ENCODE peak calls at places on chromosome 9, in nine cellular contexts. P is adipocyte; V is thyroid gland; M is choroid plexus epithelial cell; R is CD4-positive, CD25-positive, alpha-beta regulatory T cell; Y is pancreas; C is fibroblast of pulmonary artery; U is SJSA1; F is tibial nerve. J is an unnamed sample.

GRCh38 chr9:98989036-98990000 is 45.6 kb downstream of the COL15A1 start:
- DNase-seq in P (peak), V (peak), M (peak), R (no peak), Y (peak), C (peak), U (peak), F (peak), J (peak)

GRCh38 chr9:89349607-89350006 is 31.3 kb downstream of the SECISBP2 start:
- DNase-seq in P (no peak), V (no peak), M (no peak), R (no peak), Y (no peak), C (no peak), U (no peak), F (no peak), J (no peak)

GRCh38 chr9:92650839-92651621 is 18.9 kb downstream of the IPPK start:
- DNase-seq in P (peak), V (no peak), M (peak), R (no peak), Y (no peak), C (peak), U (no peak), F (no peak), J (no peak)

GRCh38 chr9:79471577-79472543 is 99.9 kb upstream of the TLE4 start:
- DNase-seq in P (peak), V (peak), M (peak), R (peak), Y (peak), C (peak), U (no peak), F (peak), J (peak)

GRCh38 chr9:126550891-126551351 is 62.8 kb upstream of the LMX1B start:
- DNase-seq in P (no peak), V (no peak), M (no peak), R (no peak), Y (no peak), C (no peak), U (no peak), F (no peak), J (no peak)

GRCh38 chr9:99980578-99980977 is 74.1 kb downstream of the STX17 start:
- DNase-seq in P (no peak), V (no peak), M (no peak), R (no peak), Y (no peak), C (no peak), U (no peak), F (no peak), J (no peak)

GRCh38 chr9:21096172-21096900 is 18.6 kb upstream of the IFNB1 start:
- DNase-seq in P (peak), V (peak), M (peak), R (peak), Y (no peak), C (peak), U (peak), F (no peak), J (no peak)

GRCh38 chr9:108663381-108663876 is 192.4 kb downstream of the ACTL7B start:
- DNase-seq in P (no peak), V (no peak), M (no peak), R (no peak), Y (no peak), C (no peak), U (no peak), F (no peak), J (no peak)

GRCh38 chr9:89185980-89186379 is 7.4 kb upstream of the SHC3 start:
- DNase-seq in P (peak), V (no peak), M (peak), R (no peak), Y (no peak), C (peak), U (no peak), F (no peak), J (no peak)

GRCh38 chr9:136511670-136512592 is 29.1 kb upstream of the SEC16A start:
- DNase-seq in P (no peak), V (peak), M (no peak), R (no peak), Y (no peak), C (peak), U (no peak), F (peak), J (no peak)

GRCh38 chr9:130237763-130238524 is 27.6 kb upstream of the HMCN2 start:
- DNase-seq in P (no peak), V (peak), M (no peak), R (peak), Y (no peak), C (no peak), U (no peak), F (no peak), J (no peak)

GRCh38 chr9:130946778-130947617 is 8.0 kb upstream of the FIBCD1 start:
- DNase-seq in P (peak), V (no peak), M (peak), R (no peak), Y (no peak), C (peak), U (no peak), F (no peak), J (no peak)

GRCh38 chr9:18526686-18527085 is 52.7 kb downstream of the ADAMTSL1 start:
- DNase-seq in P (peak), V (no peak), M (peak), R (no peak), Y (no peak), C (no peak), U (no peak), F (no peak), J (no peak)

GRCh38 chr9:83060557-83060956 is 2.4 kb downstream of the RASEF start:
- DNase-seq in P (no peak), V (peak), M (no peak), R (no peak), Y (peak), C (no peak), U (no peak), F (no peak), J (no peak)

GRCh38 chr9:12784461-12785250 is 9.8 kb downstream of the LURAP1L start:
- DNase-seq in P (peak), V (peak), M (peak), R (no peak), Y (peak), C (peak), U (peak), F (no peak), J (peak)

GRCh38 chr9:12777149-12778010 is 2.6 kb downstream of the LURAP1L start:
- DNase-seq in P (no peak), V (no peak), M (peak), R (no peak), Y (no peak), C (no peak), U (no peak), F (no peak), J (no peak)

GRCh38 chr9:12783767-12784460 is 9.1 kb downstream of the LURAP1L start:
- DNase-seq in P (no peak), V (no peak), M (no peak), R (no peak), Y (no peak), C (no peak), U (no peak), F (no peak), J (no peak)

GRCh38 chr9:12778389-12778788 is 3.6 kb downstream of the LURAP1L start:
- DNase-seq in P (no peak), V (no peak), M (no peak), R (no peak), Y (no peak), C (no peak), U (no peak), F (no peak), J (no peak)

GRCh38 chr9:12781334-12781733 is 6.5 kb downstream of the LURAP1L start:
- DNase-seq in P (no peak), V (no peak), M (no peak), R (no peak), Y (no peak), C (no peak), U (no peak), F (no peak), J (no peak)
- H3K4me3 ChIP-seq in P (no peak), V (no peak), M (no peak), R (no peak), Y (no peak), C (no peak), U (no peak), F (no peak), J (no peak)

GRCh38 chr9:76692448-76693129 is 71.6 kb upstream of the PCA3 start:
- DNase-seq in P (no peak), V (no peak), M (no peak), R (no peak), Y (no peak), C (no peak), U (no peak), F (no peak), J (no peak)
- H3K4me3 ChIP-seq in P (no peak), V (no peak), M (no peak), R (no peak), Y (no peak), C (no peak), U (no peak), F (no peak), J (no peak)

GRCh38 chr9:134052941-134053340 is 14.9 kb downstream of the BRD3 start:
- DNase-seq in P (no peak), V (no peak), M (no peak), R (no peak), Y (peak), C (no peak), U (no peak), F (no peak), J (peak)
- H3K4me3 ChIP-seq in P (no peak), V (no peak), M (no peak), R (no peak), Y (no peak), C (no peak), U (no peak), F (no peak), J (no peak)

DNA sequence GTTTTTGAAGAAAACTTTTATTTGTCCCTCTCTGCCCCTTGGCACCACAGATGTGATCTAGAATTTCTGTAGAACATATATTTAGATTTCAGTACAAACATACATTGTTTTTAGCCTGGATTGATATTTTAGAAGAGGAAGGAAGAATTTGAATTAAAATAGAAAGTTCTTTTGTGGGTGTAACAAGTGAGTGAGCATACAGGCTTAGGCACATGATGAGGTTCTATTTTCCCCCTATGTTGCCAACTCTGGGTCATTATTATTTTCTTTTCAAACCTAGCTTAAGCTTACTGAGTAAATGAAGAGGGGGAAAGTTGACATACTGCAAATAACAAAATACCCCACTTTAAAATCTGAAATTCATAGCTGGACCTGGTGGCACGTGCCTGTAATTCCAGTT is 102.9 kb downstream of the GCNT1 start:
- DNase-seq in P (no peak), V (no peak), M (no peak), R (no peak), Y (no peak), C (no peak), U (no peak), F (no peak), J (no peak)
- H3K4me3 ChIP-seq in P (peak), V (no peak), M (no peak), R (no peak), Y (no peak), C (no peak), U (no peak), F (no peak), J (no peak)

GRCh38 chr9:86943223-86943870 is 4.0 kb downstream of the GAS1 start:
- DNase-seq in P (peak), V (peak), M (peak), R (no peak), Y (peak), C (peak), U (peak), F (peak), J (peak)
- H3K4me3 ChIP-seq in P (peak), V (no peak), M (peak), R (no peak), Y (peak), C (peak), U (no peak), F (no peak), J (no peak)

DNA sequence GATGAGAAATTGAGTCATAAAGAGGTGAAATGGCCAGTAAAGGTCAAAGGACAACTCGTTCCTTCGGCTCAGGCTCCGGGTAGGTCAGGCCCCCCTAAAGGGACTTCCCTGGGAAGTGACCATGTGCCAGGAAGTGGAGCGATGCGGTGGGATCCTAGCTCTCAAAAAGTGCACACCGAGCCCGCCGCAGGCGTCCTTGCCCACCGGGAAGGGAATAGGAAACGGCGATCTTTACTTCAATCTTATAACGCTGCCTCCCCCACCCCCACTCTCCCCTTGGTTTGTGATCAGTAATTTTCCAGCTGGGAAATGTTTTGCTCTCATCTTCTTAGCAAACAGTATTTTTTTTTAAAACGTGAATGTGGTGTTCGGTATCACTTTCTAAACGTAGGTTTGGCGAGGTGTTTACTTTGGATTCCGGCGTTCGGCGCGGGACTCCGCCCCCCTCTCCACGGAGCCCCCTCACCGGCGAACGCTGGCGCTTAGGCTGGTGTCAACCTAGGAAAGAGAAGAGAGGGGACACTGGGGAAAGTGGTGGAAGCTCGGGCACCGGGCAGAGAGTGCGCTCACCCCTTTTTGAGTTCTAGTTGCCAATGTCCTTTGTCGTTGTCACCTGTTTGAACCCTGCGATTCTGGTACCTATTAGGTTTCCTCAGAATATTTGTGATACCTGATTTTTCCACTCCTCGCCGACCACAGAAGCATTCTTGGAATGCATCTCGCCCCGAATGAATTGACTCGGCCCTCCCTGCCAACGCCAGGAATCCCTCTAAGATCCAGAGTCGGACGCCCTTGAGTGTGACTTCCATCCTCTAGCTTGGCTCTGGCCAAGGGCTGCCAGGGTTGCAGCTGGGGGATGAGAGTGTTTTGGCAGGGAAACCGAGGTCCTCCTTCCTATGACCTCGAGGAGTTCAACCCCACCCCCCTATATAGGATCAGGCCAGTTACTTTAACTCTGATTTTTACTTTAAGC is 1.8 kb upstream of the KLF4 start:
- DNase-seq in P (peak), V (peak), M (peak), R (no peak), Y (no peak), C (no peak), U (no peak), F (peak), J (no peak)
- H3K4me3 ChIP-seq in P (peak), V (peak), M (peak), R (no peak), Y (peak), C (peak), U (no peak), F (peak), J (peak)

GRCh38 chr9:6757988-6758417 is 230 bp downstream of the KDM4C start:
- DNase-seq in P (no peak), V (peak), M (no peak), R (no peak), Y (no peak), C (no peak), U (no peak), F (peak), J (peak)

GRCh38 chr9:6759114-6759977 is 1.6 kb downstream of the KDM4C start:
- DNase-seq in P (peak), V (peak), M (peak), R (peak), Y (no peak), C (peak), U (peak), F (peak), J (no peak)

GRCh38 chr9:6761306-6761705 is 3.5 kb downstream of the KDM4C start:
- DNase-seq in P (no peak), V (peak), M (no peak), R (no peak), Y (no peak), C (no peak), U (no peak), F (no peak), J (no peak)

GRCh38 chr9:6758418-6759113 is 793 bp downstream of the KDM4C start:
- DNase-seq in P (peak), V (peak), M (peak), R (peak), Y (peak), C (peak), U (peak), F (peak), J (peak)

DNA sequence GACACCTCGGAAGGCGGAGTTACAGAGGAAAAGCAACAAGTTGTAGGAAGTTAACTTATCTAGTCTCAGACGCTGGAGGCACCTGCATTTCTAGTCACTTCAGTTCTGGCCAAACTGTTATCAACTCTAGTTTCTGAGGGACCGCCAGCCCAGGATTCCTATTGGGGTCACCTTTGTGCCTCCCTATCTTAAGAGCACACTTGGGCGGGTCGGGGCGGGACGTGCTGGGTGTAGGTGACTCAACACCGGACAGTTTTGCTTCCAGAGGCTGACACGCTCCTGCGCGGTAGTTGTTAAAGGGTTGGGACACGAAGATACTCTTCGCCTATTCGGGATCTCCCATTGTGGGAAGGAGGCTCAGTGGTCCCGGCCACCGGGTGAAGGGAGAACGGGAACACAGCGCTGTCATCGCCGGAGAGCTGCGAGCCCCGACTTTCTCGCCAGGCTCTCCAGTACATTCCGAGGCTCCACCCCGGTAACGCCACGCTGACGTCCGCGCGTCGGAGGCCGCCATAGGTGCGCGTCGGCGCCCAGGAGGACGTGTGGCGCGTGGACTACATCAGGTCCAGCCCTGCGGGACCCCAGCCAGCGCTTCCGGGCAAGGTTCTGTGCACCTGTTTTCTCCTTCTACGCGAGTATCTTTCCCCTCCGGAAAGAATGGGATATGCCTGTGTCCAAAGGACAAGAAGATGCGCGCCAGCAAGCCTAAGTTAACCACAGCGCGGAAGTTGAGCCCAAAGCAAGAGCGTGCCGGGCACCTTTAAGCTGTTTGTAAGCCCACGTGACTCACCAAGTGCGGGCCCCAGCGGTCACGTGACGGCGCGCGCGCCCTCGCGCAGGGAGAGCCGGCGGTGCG is at the start of gene KDM4C:
- DNase-seq in P (peak), V (peak), M (peak), R (peak), Y (peak), C (peak), U (peak), F (peak), J (peak)
- H3K4me3 ChIP-seq in P (peak), V (peak), M (peak), R (peak), Y (peak), C (peak), U (peak), F (peak), J (peak)

GRCh38 chr9:135487281-135488012 is 7.9 kb downstream of the PPP1R26 start:
- DNase-seq in P (no peak), V (no peak), M (no peak), R (no peak), Y (no peak), C (no peak), U (no peak), F (no peak), J (no peak)

GRCh38 chr9:135488013-135488330 is 8.4 kb downstream of the PPP1R26 start:
- DNase-seq in P (no peak), V (no peak), M (no peak), R (no peak), Y (no peak), C (no peak), U (no peak), F (no peak), J (no peak)

GRCh38 chr9:135485832-135486231 is 6.2 kb downstream of the PPP1R26 start:
- DNase-seq in P (no peak), V (no peak), M (no peak), R (no peak), Y (no peak), C (no peak), U (no peak), F (no peak), J (no peak)

GRCh38 chr9:135485385-135485784 is 5.8 kb downstream of the PPP1R26 start:
- DNase-seq in P (no peak), V (no peak), M (no peak), R (no peak), Y (no peak), C (no peak), U (no peak), F (no peak), J (no peak)

GRCh38 chr9:135486267-135487065 is 6.9 kb downstream of the PPP1R26 start:
- DNase-seq in P (no peak), V (no peak), M (no peak), R (no peak), Y (no peak), C (no peak), U (no peak), F (no peak), J (no peak)
- H3K4me3 ChIP-seq in P (no peak), V (no peak), M (no peak), R (no peak), Y (no peak), C (no peak), U (no peak), F (no peak), J (no peak)

GRCh38 chr9:97772145-97772544 is 75.0 kb upstream of the XPA start:
- DNase-seq in P (no peak), V (no peak), M (no peak), R (no peak), Y (no peak), C (no peak), U (peak), F (no peak), J (no peak)
- H3K4me3 ChIP-seq in P (no peak), V (no peak), M (no peak), R (no peak), Y (no peak), C (no peak), U (no peak), F (no peak), J (no peak)

DNA sequence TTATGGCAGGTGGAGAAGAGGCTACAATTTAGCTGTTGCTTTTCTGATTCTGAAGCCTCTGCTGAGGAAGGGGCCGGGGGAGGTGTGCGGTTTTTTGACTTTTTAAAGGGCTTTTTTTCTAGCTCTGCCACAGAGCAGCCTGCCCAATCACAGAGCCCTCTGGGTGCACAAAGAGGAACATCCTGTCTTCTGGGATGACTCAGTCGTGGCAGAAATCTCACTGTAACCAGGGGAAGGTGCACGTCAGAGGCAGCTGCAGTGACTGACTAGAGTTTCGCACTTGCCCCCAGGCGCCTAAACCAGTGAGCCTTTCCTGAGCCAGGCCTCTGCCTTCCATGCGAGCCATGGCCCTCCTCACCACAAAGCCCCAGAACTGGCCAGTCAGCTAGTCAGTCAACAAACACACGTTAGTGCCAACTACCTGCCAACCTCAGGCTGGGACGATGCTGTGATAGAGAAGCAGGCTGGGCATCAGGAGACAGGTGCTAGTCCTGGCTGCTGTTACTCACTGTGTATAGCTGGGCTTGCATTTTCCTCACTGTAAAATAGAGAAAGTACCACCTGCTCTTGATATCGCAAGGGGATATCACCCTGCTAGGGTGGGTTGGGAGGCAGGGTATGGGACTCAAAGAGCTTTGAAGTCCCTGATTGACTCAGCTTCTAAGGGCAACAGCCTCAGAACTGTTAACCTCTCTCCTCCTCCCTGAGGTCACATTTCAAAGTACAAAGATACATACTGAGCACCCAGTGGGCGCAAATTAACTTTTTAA is 2.2 kb downstream of the AKNA start:
- DNase-seq in P (peak), V (peak), M (peak), R (peak), Y (no peak), C (peak), U (peak), F (peak), J (peak)
- H3K4me3 ChIP-seq in P (peak), V (no peak), M (no peak), R (peak), Y (no peak), C (no peak), U (no peak), F (no peak), J (peak)